ENCODE peak calls at places on chromosomes 2 and 18, in seven cellular contexts. V is CD14-positive monocyte, H is upper lobe of right lung, L is GDM1, Q is OCI-LY7, K is breast epithelium, G is HFFc6. F is an unnamed sample.

GRCh38 chr2:42147641-42148274 is 21.4 kb upstream of the EML4 start:
- DNase-seq in H (no peak), K (no peak), Q (no peak), G (peak), L (no peak), V (no peak), F (no peak)

GRCh38 chr2:85400541-85400940 is 9.6 kb downstream of the CAPG start:
- DNase-seq in G (no peak), H (peak), L (no peak), K (no peak), V (no peak), Q (no peak), F (no peak)

GRCh38 chr2:200787351-200788128 is 24.2 kb upstream of the BZW1 start:
- DNase-seq in Q (no peak), H (no peak), G (peak), V (no peak), K (no peak), L (no peak), F (no peak)

GRCh38 chr2:208407667-208408066 is 1.1 kb downstream of the PTH2R start:
- DNase-seq in V (no peak), H (no peak), G (peak), L (no peak), Q (no peak), K (no peak), F (peak)

GRCh38 chr2:72755647-72756423 is 70.0 kb downstream of the EXOC6B start:
- DNase-seq in G (peak), K (no peak), V (no peak), Q (no peak), L (no peak), H (no peak), F (peak)

GRCh38 chr2:152028182-152028862 is 70.5 kb downstream of the CACNB4 start:
- DNase-seq in V (no peak), G (no peak), Q (no peak), K (no peak), L (no peak), H (no peak), F (no peak)

GRCh38 chr2:149617476-149617875 is 29.9 kb upstream of the MMADHC start:
- DNase-seq in G (no peak), V (no peak), K (no peak), Q (no peak), L (no peak), H (no peak), F (no peak)

GRCh38 chr2:12076810-12077209 is 330.4 kb downstream of the LPIN1 start:
- DNase-seq in V (no peak), L (no peak), Q (no peak), G (no peak), H (no peak), K (no peak), F (peak)

GRCh38 chr2:101770672-101771071 is 73.2 kb downstream of the MAP4K4 start:
- DNase-seq in K (no peak), Q (peak), L (peak), G (peak), H (no peak), V (no peak), F (peak)

GRCh38 chr2:81334046-81334445 is 1029.5 kb upstream of the LRRTM1 start:
- DNase-seq in G (no peak), H (no peak), K (no peak), Q (no peak), V (no peak), L (no peak), F (no peak)

GRCh38 chr2:80519121-80519643 is 214.6 kb upstream of the LRRTM1 start:
- DNase-seq in H (no peak), V (no peak), L (no peak), K (no peak), Q (no peak), G (no peak), F (no peak)

GRCh38 chr18:65753520-65753919 is 2.7 kb downstream of the CDH7 start:
- DNase-seq in H (no peak), K (no peak), L (peak), Q (peak), G (no peak), V (no peak), F (peak)